ENCODE peak calls at places on chromosomes 6 and 20, in five cellular contexts. One of them, this sample, is unnamed.
A peak's percentile ranks its signal among the peaks of the same experiment; 100 is the strongest.

GRCh38 chr6:2630362-2630761 is 120.4 kb downstream of the MYLK4 start:
- DNase-seq in astrocyte of the spinal cord: peak; percentile 98
- DNase-seq in GM20000: no peak
- DNase-seq in NCI-H446 treated with DMSO at 0.1 percent for 48 hours: peak; percentile 86
- DNase-seq in Right ventricle myocardium superior: no peak
- DNase-seq in this sample: peak; percentile 94

GRCh38 chr20:22106308-22106938 is 401.0 kb downstream of the PAX1 start:
- DNase-seq in GM20000: no peak
- DNase-seq in NCI-H446 treated with DMSO at 0.1 percent for 48 hours: peak; percentile 1
- DNase-seq in astrocyte of the spinal cord: peak; percentile 33
- DNase-seq in Right ventricle myocardium superior: no peak
- DNase-seq in this sample: no peak

GRCh38 chr6:76707630-76708029 is 635.2 kb upstream of the IMPG1 start:
- DNase-seq in astrocyte of the spinal cord: no peak
- DNase-seq in NCI-H446 treated with DMSO at 0.1 percent for 48 hours: no peak
- DNase-seq in GM20000: no peak
- DNase-seq in Right ventricle myocardium superior: no peak
- DNase-seq in this sample: no peak

GRCh38 chr20:8156603-8157079 is 24.6 kb downstream of the PLCB1 start:
- DNase-seq in astrocyte of the spinal cord: peak; percentile 57
- DNase-seq in GM20000: no peak
- DNase-seq in NCI-H446 treated with DMSO at 0.1 percent for 48 hours: peak; percentile 47
- DNase-seq in Right ventricle myocardium superior: no peak
- DNase-seq in this sample: peak; percentile 63

GRCh38 chr20:44642203-44643153 is 9.0 kb downstream of the ADA start:
- DNase-seq in NCI-H446 treated with DMSO at 0.1 percent for 48 hours: peak; percentile 59
- DNase-seq in astrocyte of the spinal cord: peak; percentile 89
- DNase-seq in Right ventricle myocardium superior: peak; percentile 86
- DNase-seq in GM20000: peak; percentile 73
- DNase-seq in this sample: peak; percentile 97

GRCh38 chr6:101146389-101146788 is 247.1 kb upstream of the GRIK2 start:
- DNase-seq in GM20000: no peak
- DNase-seq in NCI-H446 treated with DMSO at 0.1 percent for 48 hours: no peak
- DNase-seq in Right ventricle myocardium superior: no peak
- DNase-seq in astrocyte of the spinal cord: peak; percentile 70
- DNase-seq in this sample: no peak

GRCh38 chr6:100573169-100573568 is 108.4 kb upstream of the SIM1 start:
- DNase-seq in Right ventricle myocardium superior: no peak
- DNase-seq in NCI-H446 treated with DMSO at 0.1 percent for 48 hours: peak; percentile 18
- DNase-seq in astrocyte of the spinal cord: peak; percentile 47
- DNase-seq in GM20000: no peak
- DNase-seq in this sample: peak; percentile 14

GRCh38 chr6:112690497-112691202 is 343.5 kb downstream of the RFPL4B start:
- DNase-seq in astrocyte of the spinal cord: no peak
- DNase-seq in Right ventricle myocardium superior: no peak
- DNase-seq in NCI-H446 treated with DMSO at 0.1 percent for 48 hours: no peak
- DNase-seq in GM20000: no peak
- DNase-seq in this sample: peak; percentile 79

GRCh38 chr6:92559002-92559401 is 860.4 kb downstream of the EPHA7 start:
- DNase-seq in astrocyte of the spinal cord: no peak
- DNase-seq in NCI-H446 treated with DMSO at 0.1 percent for 48 hours: no peak
- DNase-seq in Right ventricle myocardium superior: no peak
- DNase-seq in GM20000: no peak
- DNase-seq in this sample: peak; percentile 51